ENCODE peak calls at places on chromosomes 6 and 20, in four cellular contexts. One of them, this sample, is unnamed.
A peak's percentile ranks its signal among the peaks of the same experiment; 100 is the strongest.

GRCh38 chr6:15916581-15916980 is 212.3 kb upstream of the MYLIP start:
- DNase-seq in PC-3: no peak
- DNase-seq in BE2C: peak; percentile 9
- DNase-seq in mucosa of descending colon: no peak
- DNase-seq in this sample: no peak

GRCh38 chr6:83590413-83590812 is 78.1 kb downstream of the PRSS35 start:
- DNase-seq in PC-3: no peak
- DNase-seq in BE2C: no peak
- DNase-seq in mucosa of descending colon: no peak
- DNase-seq in this sample: peak; percentile 59

GRCh38 chr6:38174315-38174714 is 354.8 kb downstream of the ZFAND3 start:
- DNase-seq in PC-3: peak; percentile 56
- DNase-seq in BE2C: no peak
- DNase-seq in mucosa of descending colon: no peak
- DNase-seq in this sample: no peak

GRCh38 chr6:11974089-11974488 is 38.0 kb upstream of the HIVEP1 start:
- DNase-seq in PC-3: peak; percentile 26
- DNase-seq in BE2C: no peak
- DNase-seq in mucosa of descending colon: no peak
- DNase-seq in this sample: no peak

GRCh38 chr6:118284736-118285360 is 263.2 kb upstream of the PLN start:
- DNase-seq in PC-3: peak; percentile 10
- DNase-seq in BE2C: no peak
- DNase-seq in mucosa of descending colon: no peak
- DNase-seq in this sample: peak; percentile 30

GRCh38 chr6:160254467-160255312 is 3.9 kb downstream of the SLC22A2 start:
- DNase-seq in PC-3: peak; percentile 50
- DNase-seq in BE2C: no peak
- DNase-seq in mucosa of descending colon: peak; percentile 59
- DNase-seq in this sample: peak; percentile 47

GRCh38 chr6:125251516-125252229 is 50.1 kb downstream of the HDDC2 start:
- DNase-seq in PC-3: no peak
- DNase-seq in BE2C: no peak
- DNase-seq in mucosa of descending colon: no peak
- DNase-seq in this sample: no peak

GRCh38 chr20:561437-562231 is 18.0 kb upstream of the CSNK2A1 start:
- DNase-seq in PC-3: peak; percentile 87
- DNase-seq in BE2C: peak; percentile 58
- DNase-seq in mucosa of descending colon: peak; percentile 72
- DNase-seq in this sample: peak; percentile 79

GRCh38 chr20:39706089-39706721 is 744.1 kb downstream of the DHX35 start:
- DNase-seq in PC-3: no peak
- DNase-seq in BE2C: no peak
- DNase-seq in mucosa of descending colon: peak; percentile 3
- DNase-seq in this sample: no peak

GRCh38 chr6:11363881-11364576 is 131.6 kb upstream of the NEDD9 start:
- DNase-seq in PC-3: no peak
- DNase-seq in BE2C: no peak
- DNase-seq in mucosa of descending colon: no peak
- DNase-seq in this sample: peak; percentile 35

GRCh38 chr6:160393966-160394653 is 45.9 kb downstream of the SLC22A3 start:
- DNase-seq in PC-3: no peak
- DNase-seq in BE2C: no peak
- DNase-seq in mucosa of descending colon: no peak
- DNase-seq in this sample: no peak

DNA sequence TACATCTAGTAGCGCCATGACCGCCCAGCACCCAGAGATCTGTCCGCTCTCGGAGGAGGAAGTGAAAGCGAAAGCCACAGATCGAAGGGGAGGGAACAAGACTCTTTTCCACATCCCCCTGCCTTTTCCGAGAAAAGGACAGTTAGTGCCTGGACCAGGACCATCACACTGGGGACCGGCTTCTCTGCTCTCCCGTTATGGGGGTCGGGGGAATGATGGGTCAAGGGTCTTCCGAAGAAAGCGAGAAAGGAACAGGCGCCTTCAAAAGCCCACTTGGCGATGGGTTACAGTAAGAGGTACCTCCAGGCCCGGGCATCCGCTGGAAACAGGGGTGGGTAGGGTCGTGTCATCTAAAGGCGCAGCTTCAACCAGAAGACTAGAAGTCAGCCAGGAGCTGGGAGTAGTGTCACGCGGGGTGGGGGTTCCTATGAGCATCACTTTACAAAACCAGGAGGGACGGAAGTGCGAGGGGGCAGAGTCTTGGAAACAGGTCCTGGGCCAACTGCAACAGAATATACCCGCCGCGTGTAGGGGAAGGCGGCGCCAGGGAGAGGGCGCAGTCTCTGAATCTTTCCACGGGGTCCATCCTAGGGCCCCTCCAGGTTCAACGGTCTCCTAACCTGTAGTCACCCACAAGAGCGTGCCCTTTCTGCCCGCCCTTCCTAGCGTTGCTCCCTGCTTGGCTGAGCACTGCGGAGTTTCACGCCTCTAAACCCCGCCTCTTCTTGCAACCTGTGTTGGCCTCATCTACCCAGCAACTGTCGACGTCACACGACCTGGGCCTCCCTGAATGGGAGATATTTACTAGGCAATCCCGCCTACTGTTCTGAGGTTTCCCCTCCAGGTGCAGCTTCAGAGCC is at the start of gene PSMB8:
- DNase-seq in PC-3: peak; percentile 97
- DNase-seq in BE2C: peak; percentile 88
- DNase-seq in mucosa of descending colon: peak; percentile 99
- DNase-seq in this sample: peak; percentile 98
- TF ChIP-seq CTCF in PC-3: peak; percentile 10
- TF ChIP-seq CTCF in BE2C: peak; percentile 38
- TF ChIP-seq CTCF in mucosa of descending colon: no peak
- TF ChIP-seq CTCF in this sample: no peak

GRCh38 chr6:114108119-114109002 is 137.4 kb upstream of the HDAC2 start:
- DNase-seq in PC-3: peak; percentile 85
- DNase-seq in BE2C: peak; percentile 88
- DNase-seq in mucosa of descending colon: peak; percentile 88
- DNase-seq in this sample: peak; percentile 81
- TF ChIP-seq CTCF in PC-3: peak; percentile 80
- TF ChIP-seq CTCF in BE2C: peak; percentile 85
- TF ChIP-seq CTCF in mucosa of descending colon: peak; percentile 20
- TF ChIP-seq CTCF in this sample: peak; percentile 75

GRCh38 chr20:37921341-37921929 is 18.5 kb downstream of the VSTM2L start:
- DNase-seq in PC-3: no peak
- DNase-seq in BE2C: no peak
- DNase-seq in mucosa of descending colon: no peak
- DNase-seq in this sample: no peak
- TF ChIP-seq CTCF in PC-3: no peak
- TF ChIP-seq CTCF in BE2C: no peak
- TF ChIP-seq CTCF in mucosa of descending colon: no peak
- TF ChIP-seq CTCF in this sample: no peak

GRCh38 chr20:24657211-24657610 is 187.8 kb downstream of the SYNDIG1 start:
- DNase-seq in PC-3: peak; percentile 81
- DNase-seq in BE2C: no peak
- DNase-seq in mucosa of descending colon: peak; percentile 7
- DNase-seq in this sample: peak; percentile 17
- TF ChIP-seq CTCF in PC-3: peak; percentile 55
- TF ChIP-seq CTCF in BE2C: no peak
- TF ChIP-seq CTCF in mucosa of descending colon: no peak
- TF ChIP-seq CTCF in this sample: no peak

This sample was measured in MCF 10A.